ENCODE peak calls at places on chromosome 17, in six cellular contexts. K, B, T, X, P and W are unnamed samples.

GRCh38 chr17:73683788-73684582 is 39.7 kb upstream of the SDK2 start:
- DNase-seq in X (no peak), B (no peak), P (no peak), K (no peak), T (no peak), W (no peak)

GRCh38 chr17:82536220-82537201 is 17.0 kb downstream of the FOXK2 start:
- DNase-seq in T (no peak), K (no peak), B (no peak), X (peak), P (peak), W (no peak)

GRCh38 chr17:30824002-30824355 is 513 bp downstream of the CRLF3 start:
- DNase-seq in X (peak), K (no peak), B (peak), T (peak), P (peak), W (no peak)

GRCh38 chr17:65634533-65634932 is 73.1 kb upstream of the AXIN2 start:
- DNase-seq in K (no peak), P (no peak), B (no peak), T (no peak), X (peak), W (no peak)

GRCh38 chr17:31743767-31744166 is 115.3 kb downstream of the COPRS start:
- DNase-seq in T (no peak), X (no peak), B (no peak), K (no peak), P (no peak), W (no peak)

GRCh38 chr17:42774066-42774750 is 959 bp downstream of the VPS25 start:
- DNase-seq in K (no peak), P (peak), X (peak), T (no peak), B (no peak), W (no peak)

GRCh38 chr17:31074772-31075538 is 19.8 kb upstream of the NF1 start:
- DNase-seq in P (peak), X (no peak), K (no peak), T (no peak), B (no peak), W (peak)

GRCh38 chr17:67238976-67239375 is 6.0 kb downstream of the HELZ start:
- DNase-seq in K (no peak), T (no peak), B (no peak), X (no peak), P (no peak), W (no peak)

GRCh38 chr17:74960739-74961342 is 11.7 kb downstream of the HID1 start:
- DNase-seq in X (no peak), P (no peak), K (peak), T (no peak), B (no peak), W (peak)

GRCh38 chr17:4968166-4968915 is 724 bp upstream of the SPAG7 start:
- DNase-seq in P (no peak), X (no peak), T (peak), K (no peak), B (peak), W (no peak)

GRCh38 chr17:79757140-79757745 is 20.7 kb upstream of the CBX2 start:
- DNase-seq in P (no peak), B (no peak), X (no peak), K (no peak), T (no peak), W (no peak)

GRCh38 chr17:43755389-43755875 is 3.2 kb downstream of the SOST start:
- DNase-seq in K (no peak), P (peak), X (peak), B (peak), T (peak), W (no peak)

GRCh38 chr17:82215095-82215971 is 2.7 kb upstream of the CCDC57 start:
- DNase-seq in B (peak), X (no peak), P (no peak), K (no peak), T (no peak), W (peak)

GRCh38 chr17:77320501-77321256 is 179.9 kb downstream of the SEC14L1 start:
- DNase-seq in X (no peak), K (no peak), T (no peak), B (peak), P (peak), W (peak)